ENCODE peak calls at places on chromosomes 2 and 18, in four cellular contexts. P is GM12892; K is stimulated activated CD4-positive, alpha-beta T cell treated with anti-CD3 and anti-CD28 coated beads, Interleukin-1b, Interleukin-23, amount 100 ng/mL, for 4 hours; D is colonic mucosa. Y is an unnamed sample.

GRCh38 chr2:11069566-11070185 is 85.6 kb upstream of the SLC66A3 start:
- DNase-seq in K (no peak), P (no peak), D (no peak), Y (no peak)

GRCh38 chr2:109480486-109481195 is 133.1 kb downstream of the SEPTIN10 start:
- DNase-seq in K (no peak), P (no peak), D (no peak), Y (no peak)

GRCh38 chr2:232490221-232491138 is 2.8 kb upstream of the ECEL1 start:
- DNase-seq in P (no peak), D (no peak), K (no peak), Y (no peak)

GRCh38 chr18:2932247-2933181 is 80.4 kb downstream of the LPIN2 start:
- DNase-seq in D (peak), P (no peak), K (no peak), Y (peak)

GRCh38 chr2:112481528-112482228 is at the start of gene TTL:
- DNase-seq in K (peak), D (peak), P (peak), Y (peak)

GRCh38 chr18:28735731-28736130 is 558.8 kb upstream of the CDH2 start:
- DNase-seq in P (no peak), K (no peak), D (no peak), Y (no peak)

GRCh38 chr2:127588241-127588640 is 52.8 kb downstream of the MYO7B start:
- DNase-seq in K (no peak), P (no peak), D (no peak), Y (no peak)

GRCh38 chr2:235500761-235501662 is 7.2 kb downstream of the AGAP1 start:
- DNase-seq in K (no peak), D (no peak), P (no peak), Y (no peak)

GRCh38 chr2:241161646-241162281 is 11.5 kb downstream of the PPP1R7 start:
- DNase-seq in P (no peak), K (no peak), D (peak), Y (peak)

GRCh38 chr18:41391616-41392610 is 563.1 kb upstream of the PIK3C3 start:
- DNase-seq in D (peak), K (no peak), P (no peak), Y (peak)

GRCh38 chr2:85753525-85754312 is at the start of gene ATOH8:
- DNase-seq in P (peak), K (no peak), D (peak), Y (peak)

GRCh38 chr18:50119363-50119762 is 75.6 kb downstream of the MYO5B start:
- DNase-seq in P (no peak), K (no peak), D (no peak), Y (no peak)

GRCh38 chr18:77376043-77376732 is 126.5 kb downstream of the GALR1 start:
- DNase-seq in D (no peak), K (no peak), P (no peak), Y (no peak)

GRCh38 chr2:224085246-224085645 is 46.2 kb upstream of the SERPINE2 start:
- DNase-seq in P (no peak), D (no peak), K (no peak), Y (no peak)

GRCh38 chr2:231764752-231765151 is 16.3 kb downstream of the PDE6D start:
- DNase-seq in D (no peak), K (no peak), P (no peak), Y (no peak)

GRCh38 chr2:12465631-12466135 is 251.1 kb upstream of the TRIB2 start:
- DNase-seq in K (no peak), P (no peak), D (no peak), Y (no peak)

GRCh38 chr2:201024518-201024917 is 47.0 kb downstream of the HYCC2 start:
- DNase-seq in K (no peak), P (no peak), D (no peak), Y (no peak)

GRCh38 chr2:197212344-197213262 is 98.0 kb downstream of the ANKRD44 start:
- DNase-seq in D (peak), P (no peak), K (no peak), Y (no peak)

GRCh38 chr2:31151501-31151900 is 13.3 kb upstream of the GALNT14 start:
- DNase-seq in K (no peak), P (no peak), D (no peak), Y (no peak)

GRCh38 chr2:64405476-64406406 is 48.2 kb upstream of the LGALSL start:
- DNase-seq in D (peak), K (no peak), P (no peak), Y (peak)

GRCh38 chr2:102735431-102736130 is 26.2 kb upstream of the TMEM182 start:
- DNase-seq in K (no peak), P (no peak), D (peak), Y (peak)

GRCh38 chr2:215319500-215319899 is 7.6 kb downstream of the ATIC start:
- DNase-seq in K (no peak), P (no peak), D (no peak), Y (no peak)

GRCh38 chr18:35436076-35436649 is 59.0 kb upstream of the ZNF396 start:
- DNase-seq in K (no peak), D (no peak), P (no peak), Y (no peak)

GRCh38 chr2:157786663-157787363 is 89.3 kb downstream of the ACVR1 start:
- DNase-seq in D (no peak), P (no peak), K (no peak), Y (no peak)

GRCh38 chr18:80181642-80182461 is 65.5 kb downstream of the PARD6G start:
- DNase-seq in K (no peak), P (no peak), D (no peak), Y (no peak)

GRCh38 chr2:224669449-224669848 is 46.7 kb downstream of the CCDC195 start:
- DNase-seq in K (no peak), P (no peak), D (no peak), Y (no peak)

GRCh38 chr18:2641638-2642037 is 13.9 kb upstream of the SMCHD1 start:
- DNase-seq in K (no peak), P (peak), D (no peak), Y (no peak)

GRCh38 chr2:26382534-26382933 is 19.2 kb upstream of the DRC1 start:
- DNase-seq in P (no peak), K (no peak), D (no peak), Y (no peak)

GRCh38 chr2:223057545-223057944 is 5.6 kb downstream of the KCNE4 start:
- DNase-seq in P (no peak), K (no peak), D (no peak), Y (no peak)

GRCh38 chr2:118855451-118856279 is 8.2 kb upstream of the EN1 start:
- DNase-seq in P (peak), D (peak), K (peak), Y (peak)

GRCh38 chr2:144351687-144352086 is 168.2 kb downstream of the ZEB2 start:
- DNase-seq in D (no peak), P (no peak), K (no peak), Y (no peak)

GRCh38 chr18:62187543-62188378 is 706 bp downstream of the RELCH start:
- DNase-seq in P (peak), D (peak), K (no peak), Y (no peak)